ENCODE peak calls at places on chromosomes 5 and 9, in ten cellular contexts. Y, S, O, T, W, Z, U, F, L and Q are unnamed samples.

GRCh38 chr9:92737611-92738299 is 26.9 kb downstream of the BICD2 start:
- DNase-seq in Y (no peak), S (no peak), O (no peak), Z (peak; percentile 50), F (peak; percentile 54), W (no peak), L (no peak), U (no peak), T (no peak), Q (no peak)

GRCh38 chr9:36878161-36878560 is 155.9 kb downstream of the PAX5 start:
- DNase-seq in Y (no peak), W (no peak), T (no peak), U (no peak), L (no peak), Z (no peak), O (peak; percentile 34), F (no peak), S (no peak), Q (no peak)

GRCh38 chr5:127909821-127910220 is 173.7 kb upstream of the SLC12A2 start:
- DNase-seq in W (no peak), L (no peak), T (no peak), Y (no peak), U (no peak), F (no peak), O (no peak), Z (no peak), S (no peak), Q (no peak)

GRCh38 chr5:170179626-170180025 is 53.2 kb upstream of the C5orf58 start:
- DNase-seq in Z (no peak), S (no peak), O (no peak), L (no peak), F (no peak), W (no peak), U (no peak), Y (no peak), T (no peak), Q (no peak)

GRCh38 chr9:91378695-91379127 is 17.0 kb upstream of the AUH start:
- DNase-seq in Y (no peak), O (no peak), U (no peak), Z (no peak), S (peak; percentile 83), F (no peak), L (peak; percentile 72), W (no peak), T (no peak), Q (no peak)

GRCh38 chr5:157187046-157187754 is 6.6 kb downstream of the ITK start:
- DNase-seq in U (no peak), T (no peak), Z (no peak), O (no peak), Y (no peak), F (no peak), L (no peak), S (no peak), W (no peak), Q (no peak)

GRCh38 chr5:129459485-129460120 is 495 bp upstream of the ADAMTS19 start:
- DNase-seq in F (no peak), Y (no peak), Z (peak; percentile 59), S (peak; percentile 66), T (no peak), O (peak; percentile 60), W (no peak), U (no peak), L (peak; percentile 4), Q (no peak)

GRCh38 chr5:116275282-116275681 is 190.5 kb downstream of the COMMD10 start:
- DNase-seq in L (no peak), Z (no peak), W (no peak), U (no peak), O (no peak), F (no peak), T (no peak), Y (no peak), S (no peak), Q (no peak)

GRCh38 chr5:158483202-158483870 is 616.4 kb downstream of the EBF1 start:
- DNase-seq in Y (peak; percentile 25), W (no peak), Z (no peak), F (no peak), T (no peak), S (no peak), O (no peak), L (no peak), U (no peak), Q (no peak)
- H3K27ac ChIP-seq in Y (no peak overlapping the region), W (no peak overlapping the region), Z (no peak overlapping the region), F (no peak overlapping the region), T (no peak overlapping the region), S (no peak overlapping the region), O (no peak overlapping the region), L (no peak overlapping the region), U (peak overlapping the region; percentile 58), Q (no peak overlapping the region)

GRCh38 chr5:96881511-96882115 is 5.3 kb downstream of the ERAP2 start:
- DNase-seq in Z (no peak), S (peak; percentile 80), Y (peak; percentile 50), T (no peak), F (no peak), U (no peak), L (peak; percentile 89), O (no peak), W (no peak), Q (no peak)

GRCh38 chr5:96883871-96884270 is 7.6 kb downstream of the ERAP2 start:
- DNase-seq in F (no peak), U (no peak), Y (no peak), L (no peak), S (no peak), Z (no peak), W (no peak), O (no peak), T (no peak), Q (no peak)

GRCh38 chr5:96884995-96885394 is 8.7 kb downstream of the ERAP2 start:
- DNase-seq in Y (no peak), W (no peak), U (no peak), O (no peak), L (no peak), Z (no peak), T (no peak), S (no peak), F (no peak), Q (no peak)

GRCh38 chr5:96880402-96881164 is 4.3 kb downstream of the ERAP2 start:
- DNase-seq in Z (no peak), Y (peak; percentile 77), W (no peak), F (no peak), L (peak; percentile 87), U (no peak), S (peak; percentile 48), T (no peak), O (no peak), Q (no peak)

GRCh38 chr5:96885518-96886338 is 9.4 kb downstream of the ERAP2 start:
- DNase-seq in Z (no peak), S (no peak), T (no peak), W (peak; percentile 84), F (no peak), Y (no peak), O (no peak), L (no peak), U (no peak), Q (peak; percentile 46)
- H3K4me1 ChIP-seq in Z (peaks cover 9% of the 10 kb centered on the region), S (peaks cover 10% of the 10 kb centered on the region), T (peaks cover 12% of the 10 kb centered on the region), W (peaks cover 39% of the 10 kb centered on the region), F (no peaks in the 10 kb centered on the region), Y (peaks cover 16% of the 10 kb centered on the region), O (peaks cover 3% of the 10 kb centered on the region), L (peaks cover 3% of the 10 kb centered on the region), U (peaks cover 37% of the 10 kb centered on the region), Q (peaks cover 58% of the 10 kb centered on the region)

GRCh38 chr5:85458319-85458718 is 1073.6 kb upstream of the EDIL3 start:
- DNase-seq in F (no peak), L (no peak), S (no peak), O (no peak), T (no peak), Y (no peak), U (no peak), Z (no peak), W (no peak), Q (no peak)
- H3K9me3 ChIP-seq in F (no peaks in the 10 kb centered on the region), L (peaks cover 18% of the 10 kb centered on the region), S (no peaks in the 10 kb centered on the region), O (no peaks in the 10 kb centered on the region), T (no peaks in the 10 kb centered on the region), Y (no peaks in the 10 kb centered on the region), U (no peaks in the 10 kb centered on the region), Z (no peaks in the 10 kb centered on the region), W (no peaks in the 10 kb centered on the region), Q (no peaks in the 10 kb centered on the region)

GRCh38 chr9:129283705-129284606 is 105.9 kb upstream of the IER5L start:
- DNase-seq in F (peak; percentile 53), L (no peak), T (no peak), Z (no peak), Y (no peak), U (no peak), O (no peak), S (no peak), W (no peak), Q (no peak)
- H3K27ac ChIP-seq in F (no peak overlapping the region), L (no peak overlapping the region), T (no peak overlapping the region), Z (no peak overlapping the region), Y (no peak overlapping the region), U (no peak overlapping the region), O (no peak overlapping the region), S (no peak overlapping the region), W (no peak overlapping the region), Q (no peak overlapping the region)

GRCh38 chr5:39080168-39080567 is 6.0 kb upstream of the RICTOR start:
- DNase-seq in T (no peak), W (no peak), O (no peak), L (no peak), Y (peak; percentile 82), S (no peak), F (no peak), U (no peak), Z (no peak), Q (no peak)

GRCh38 chr5:39082995-39083394 is 8.8 kb upstream of the RICTOR start:
- DNase-seq in Y (no peak), W (no peak), F (no peak), S (no peak), T (no peak), O (no peak), U (no peak), L (no peak), Z (no peak), Q (no peak)

GRCh38 chr5:39079147-39079546 is 4.9 kb upstream of the RICTOR start:
- DNase-seq in W (no peak), U (no peak), Z (no peak), S (no peak), T (no peak), O (no peak), L (no peak), Y (no peak), F (no peak), Q (no peak)

GRCh38 chr5:39083968-39084367 is 9.8 kb upstream of the RICTOR start:
- DNase-seq in T (no peak), Y (no peak), F (no peak), S (no peak), O (no peak), L (no peak), U (no peak), W (no peak), Z (no peak), Q (no peak)

DNA sequence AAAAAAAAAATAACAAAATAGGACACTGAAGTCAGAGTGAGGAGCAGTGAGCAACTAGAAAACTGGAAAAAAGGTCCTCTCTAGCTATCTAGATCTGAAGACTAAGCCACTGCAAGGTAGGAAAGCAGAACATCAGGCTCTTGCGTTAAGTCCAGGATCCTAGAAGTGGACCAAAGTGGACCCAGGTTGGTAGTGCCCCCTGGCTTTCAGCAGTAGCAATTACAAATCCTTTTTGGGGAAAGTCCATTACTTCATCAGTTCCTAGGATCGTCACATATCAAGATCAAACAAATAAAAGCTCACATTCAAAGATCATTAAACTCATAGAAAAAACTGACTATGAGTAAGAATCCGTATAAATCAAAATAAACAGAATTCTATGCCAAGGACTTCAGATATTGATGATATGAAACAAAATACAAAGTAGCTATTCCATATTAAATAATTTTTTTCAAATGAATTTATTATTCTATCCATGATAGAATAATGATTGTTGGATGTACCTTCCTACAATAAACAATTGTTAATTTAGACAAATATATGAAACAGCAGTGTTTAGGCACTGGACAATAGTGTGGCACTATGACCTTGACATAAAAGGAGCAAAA is 6.5 kb upstream of the RICTOR start:
- DNase-seq in Y (peak; percentile 67), Z (no peak), F (no peak), T (peak; percentile 60), S (peak; percentile 87), U (peak; percentile 42), W (peak; percentile 55), L (peak; percentile 73), O (no peak), Q (no peak)
- H3K4me1 ChIP-seq in Y (peaks cover 41% of the 10 kb centered on the region), Z (peaks cover 25% of the 10 kb centered on the region), F (peaks cover 4% of the 10 kb centered on the region), T (peaks cover 40% of the 10 kb centered on the region), S (no peaks in the 10 kb centered on the region), U (peaks cover 23% of the 10 kb centered on the region), W (peaks cover 19% of the 10 kb centered on the region), L (no peaks in the 10 kb centered on the region), O (no peaks in the 10 kb centered on the region), Q (no peaks in the 10 kb centered on the region)